ENCODE peak calls at places on chromosomes 6 and 20, in eight cellular contexts. E is tibial artery; T is lower lobe of right lung; K is SJSA1; A is naive thymus-derived CD4-positive, alpha-beta T cell; M is kidney; D is fibroblast of lung; F is endodermal cell. I is an unnamed sample. For H3K36me3, the result is how much of the 10 kb centered on the place peaks cover.

GRCh38 chr6:35048631-35049083 is 92.5 kb downstream of the TCP11 start:
- DNase-seq in E (peak), T (no peak), K (peak), A (peak), M (no peak), D (peak), F (peak), I (no peak)

GRCh38 chr20:25249198-25249931 is 1.5 kb downstream of the PYGB start:
- DNase-seq in E (peak), T (no peak), K (no peak), A (no peak), M (no peak), D (peak), F (no peak), I (no peak)

GRCh38 chr6:130666796-130667195 is 160.4 kb upstream of the SMLR1 start:
- DNase-seq in E (no peak), T (no peak), K (no peak), A (no peak), M (no peak), D (no peak), F (no peak), I (no peak)

GRCh38 chr6:37489697-37490336 is 9.9 kb downstream of the CCDC167 start:
- DNase-seq in E (no peak), T (no peak), K (no peak), A (no peak), M (peak), D (no peak), F (peak), I (no peak)

GRCh38 chr6:100678027-100678426 is 203.1 kb downstream of the ASCC3 start:
- DNase-seq in E (no peak), T (no peak), K (no peak), A (no peak), M (no peak), D (no peak), F (no peak), I (no peak)

GRCh38 chr20:62350098-62350628 is 16.9 kb downstream of the LAMA5 start:
- DNase-seq in E (no peak), T (peak), K (no peak), A (no peak), M (peak), D (peak), F (peak), I (peak)

GRCh38 chr20:63533871-63534393 is 3.2 kb downstream of the PTK6 start:
- DNase-seq in E (no peak), T (peak), K (no peak), A (no peak), M (peak), D (no peak), F (peak), I (no peak)

GRCh38 chr6:15897063-15897934 is 231.6 kb upstream of the MYLIP start:
- DNase-seq in E (no peak), T (no peak), K (no peak), A (no peak), M (no peak), D (no peak), F (no peak), I (peak)

GRCh38 chr20:2804041-2804828 is 3.8 kb upstream of the CPXM1 start:
- DNase-seq in E (no peak), T (no peak), K (no peak), A (no peak), M (no peak), D (no peak), F (no peak), I (no peak)

GRCh38 chr20:2804921-2805681 is 4.7 kb upstream of the CPXM1 start:
- DNase-seq in E (no peak), T (no peak), K (no peak), A (no peak), M (no peak), D (no peak), F (peak), I (no peak)

GRCh38 chr20:2807019-2807418 is 6.6 kb upstream of the CPXM1 start:
- DNase-seq in E (no peak), T (no peak), K (no peak), A (no peak), M (no peak), D (no peak), F (no peak), I (no peak)

GRCh38 chr20:2806351-2806701 is 5.9 kb upstream of the CPXM1 start:
- DNase-seq in E (no peak), T (no peak), K (no peak), A (no peak), M (no peak), D (no peak), F (no peak), I (no peak)

GRCh38 chr20:2805682-2806350 is 5.4 kb upstream of the CPXM1 start:
- DNase-seq in E (no peak), T (no peak), K (no peak), A (no peak), M (peak), D (peak), F (peak), I (no peak)
- H3K4me3 ChIP-seq in E (no peak), T (no peak), K (no peak), A (no peak), M (no peak), D (no peak), F (no peak), I (no peak)

GRCh38 chr20:48564997-48565396 is 262.8 kb downstream of the PREX1 start:
- DNase-seq in E (no peak), T (no peak), K (no peak), A (no peak), M (no peak), D (no peak), F (no peak), I (no peak)

GRCh38 chr20:48571945-48572589 is 255.7 kb downstream of the PREX1 start:
- DNase-seq in E (no peak), T (no peak), K (no peak), A (no peak), M (no peak), D (no peak), F (no peak), I (no peak)

GRCh38 chr20:48567145-48567544 is 260.7 kb downstream of the PREX1 start:
- DNase-seq in E (no peak), T (no peak), K (no peak), A (no peak), M (no peak), D (no peak), F (no peak), I (no peak)

GRCh38 chr20:48563191-48563884 is 264.5 kb downstream of the PREX1 start:
- DNase-seq in E (no peak), T (no peak), K (no peak), A (no peak), M (no peak), D (no peak), F (no peak), I (no peak)

GRCh38 chr20:48568520-48568919 is 259.3 kb downstream of the PREX1 start:
- DNase-seq in E (no peak), T (no peak), K (no peak), A (no peak), M (no peak), D (no peak), F (no peak), I (no peak)
- H3K36me3 ChIP-seq in E (under half), T (under half), K (under half), A (under half), M (under half), D (under half), F (under half), I (under half)

GRCh38 chr6:156160788-156161150 is 616.4 kb upstream of the ARID1B start:
- DNase-seq in E (no peak), T (no peak), K (no peak), A (no peak), M (no peak), D (no peak), F (no peak), I (no peak)
- H3K4me3 ChIP-seq in E (no peak), T (no peak), K (no peak), A (no peak), M (no peak), D (no peak), F (no peak), I (no peak)

GRCh38 chr6:63573899-63574553 is 1.7 kb downstream of the LOC128125822 start:
- DNase-seq in E (no peak), T (no peak), K (peak), A (peak), M (no peak), D (peak), F (peak), I (peak)

GRCh38 chr6:63576985-63577712 is 4.9 kb downstream of the LOC128125822 start:
- DNase-seq in E (no peak), T (no peak), K (no peak), A (no peak), M (no peak), D (no peak), F (no peak), I (no peak)

GRCh38 chr6:63574554-63574900 is 2.2 kb downstream of the LOC128125822 start:
- DNase-seq in E (no peak), T (no peak), K (no peak), A (no peak), M (no peak), D (no peak), F (no peak), I (no peak)

GRCh38 chr6:63578757-63579156 is 6.5 kb downstream of the LOC128125822 start:
- DNase-seq in E (no peak), T (no peak), K (no peak), A (no peak), M (no peak), D (no peak), F (no peak), I (no peak)

GRCh38 chr6:63576147-63576772 is 4.0 kb downstream of the LOC128125822 start:
- DNase-seq in E (no peak), T (no peak), K (no peak), A (no peak), M (no peak), D (no peak), F (no peak), I (no peak)
- H3K36me3 ChIP-seq in E (under half), T (half or more), K (half or more), A (under half), M (under half), D (under half), F (half or more), I (half or more)

DNA sequence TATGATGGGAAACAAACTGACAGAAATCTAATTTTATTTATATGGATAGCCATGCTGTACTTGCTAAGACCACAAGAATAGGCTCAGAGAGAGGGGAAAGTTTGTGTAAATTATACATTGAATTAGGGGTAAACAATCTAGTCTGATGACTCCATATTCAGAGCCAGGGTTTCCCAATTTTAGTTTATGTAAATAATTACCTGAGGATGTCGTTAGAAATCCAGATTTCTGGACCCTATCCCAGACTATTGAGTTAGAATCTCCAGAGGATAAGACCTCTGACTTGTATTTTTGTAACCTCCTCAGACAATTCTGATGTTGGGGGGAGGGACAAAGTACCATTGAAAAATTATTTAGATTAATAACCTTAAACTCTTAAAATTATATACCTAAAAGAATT is 18.3 kb downstream of the ACSS2 start:
- DNase-seq in E (no peak), T (no peak), K (no peak), A (no peak), M (no peak), D (no peak), F (no peak), I (no peak)
- H3K4me3 ChIP-seq in E (no peak), T (no peak), K (no peak), A (no peak), M (no peak), D (no peak), F (no peak), I (no peak)

GRCh38 chr20:38023181-38024085 is 9.8 kb downstream of the TTI1 start:
- DNase-seq in E (no peak), T (no peak), K (peak), A (no peak), M (no peak), D (peak), F (no peak), I (peak)

GRCh38 chr20:38018385-38018784 is 14.9 kb downstream of the TTI1 start:
- DNase-seq in E (no peak), T (no peak), K (no peak), A (no peak), M (no peak), D (no peak), F (no peak), I (no peak)

GRCh38 chr20:38021373-38021772 is 11.9 kb downstream of the TTI1 start:
- DNase-seq in E (no peak), T (no peak), K (peak), A (no peak), M (no peak), D (no peak), F (no peak), I (no peak)

GRCh38 chr20:38013891-38014290 is 19.4 kb downstream of the TTI1 start:
- DNase-seq in E (no peak), T (no peak), K (no peak), A (no peak), M (no peak), D (no peak), F (no peak), I (no peak)

DNA sequence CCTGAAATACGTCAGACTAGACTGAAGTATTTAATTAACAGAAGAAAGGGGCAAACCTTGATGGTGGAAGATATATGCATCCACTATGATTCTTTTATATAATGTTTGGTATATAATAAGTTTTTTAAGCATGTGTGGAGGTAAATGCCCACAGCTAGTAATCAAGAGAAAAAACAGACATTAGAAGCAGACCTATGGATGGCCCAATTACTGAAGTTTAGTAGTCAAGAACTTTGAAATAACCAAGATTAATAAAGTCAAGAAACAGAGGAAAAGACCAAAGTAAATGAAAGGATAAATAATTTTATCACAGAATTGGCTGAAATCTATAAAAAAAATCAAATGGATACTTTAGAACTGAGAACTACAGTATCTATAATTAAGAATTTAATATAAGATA is 15.3 kb downstream of the TTI1 start:
- DNase-seq in E (no peak), T (no peak), K (no peak), A (no peak), M (no peak), D (no peak), F (no peak), I (no peak)
- H3K36me3 ChIP-seq in E (under half), T (under half), K (under half), A (under half), M (under half), D (under half), F (half or more), I (half or more)

GRCh38 chr20:20368414-20369352 is 779 bp downstream of the INSM1 start:
- DNase-seq in E (no peak), T (no peak), K (no peak), A (no peak), M (peak), D (no peak), F (peak), I (no peak)

GRCh38 chr20:20365593-20365992 is 2.3 kb upstream of the INSM1 start:
- DNase-seq in E (no peak), T (no peak), K (no peak), A (no peak), M (no peak), D (no peak), F (no peak), I (no peak)

GRCh38 chr20:20366551-20366895 is 1.4 kb upstream of the INSM1 start:
- DNase-seq in E (no peak), T (no peak), K (no peak), A (no peak), M (no peak), D (no peak), F (no peak), I (no peak)

GRCh38 chr20:20367681-20368413 is at the start of gene INSM1:
- DNase-seq in E (no peak), T (no peak), K (no peak), A (no peak), M (peak), D (no peak), F (peak), I (no peak)

GRCh38 chr20:20366896-20367680 is 816 bp upstream of the INSM1 start:
- DNase-seq in E (no peak), T (no peak), K (no peak), A (no peak), M (peak), D (no peak), F (peak), I (no peak)
- H3K4me3 ChIP-seq in E (peak), T (peak), K (no peak), A (no peak), M (no peak), D (no peak), F (no peak), I (no peak)